ENCODE peak calls at places on chromosomes 12 and 14, in four cellular contexts. One of them, this sample, is unnamed.

GRCh38 chr12:113439606-113440030 is 17.4 kb downstream of the SDSL start:
- DNase-seq in left ventricle myocardium inferior: no peak
- DNase-seq in endodermal cell: peak
- DNase-seq in astrocyte of the cerebellum: no peak
- DNase-seq in this sample: no peak

GRCh38 chr12:45388545-45388944 is 172.7 kb downstream of the ANO6 start:
- DNase-seq in left ventricle myocardium inferior: no peak
- DNase-seq in endodermal cell: peak
- DNase-seq in astrocyte of the cerebellum: peak
- DNase-seq in this sample: no peak

GRCh38 chr12:98754095-98754494 is 109.0 kb downstream of the APAF1 start:
- DNase-seq in left ventricle myocardium inferior: no peak
- DNase-seq in endodermal cell: no peak
- DNase-seq in astrocyte of the cerebellum: peak
- DNase-seq in this sample: peak

GRCh38 chr12:12265035-12265434 is 1.8 kb downstream of the LRP6 start:
- DNase-seq in left ventricle myocardium inferior: no peak
- DNase-seq in endodermal cell: no peak
- DNase-seq in astrocyte of the cerebellum: no peak
- DNase-seq in this sample: no peak

GRCh38 chr12:22275847-22276246 is 58.7 kb downstream of the ST8SIA1 start:
- DNase-seq in left ventricle myocardium inferior: peak
- DNase-seq in endodermal cell: peak
- DNase-seq in astrocyte of the cerebellum: peak
- DNase-seq in this sample: no peak

GRCh38 chr14:95319312-95320075 is at the start of gene CLMN:
- DNase-seq in left ventricle myocardium inferior: peak
- DNase-seq in endodermal cell: peak
- DNase-seq in astrocyte of the cerebellum: no peak
- DNase-seq in this sample: peak

GRCh38 chr14:75831455-75831854 is 150.3 kb downstream of the TGFB3 start:
- DNase-seq in left ventricle myocardium inferior: peak
- DNase-seq in endodermal cell: no peak
- DNase-seq in astrocyte of the cerebellum: peak
- DNase-seq in this sample: no peak

GRCh38 chr12:39499296-39499695 is 56.4 kb upstream of the KIF21A start:
- DNase-seq in left ventricle myocardium inferior: no peak
- DNase-seq in endodermal cell: no peak
- DNase-seq in astrocyte of the cerebellum: no peak
- DNase-seq in this sample: no peak

GRCh38 chr12:52212701-52213540 is 20.1 kb upstream of the KRT7 start:
- DNase-seq in left ventricle myocardium inferior: no peak
- DNase-seq in endodermal cell: peak
- DNase-seq in astrocyte of the cerebellum: no peak
- DNase-seq in this sample: no peak

GRCh38 chr14:90355540-90356518 is 24.1 kb upstream of the NRDE2 start:
- DNase-seq in left ventricle myocardium inferior: no peak
- DNase-seq in endodermal cell: no peak
- DNase-seq in astrocyte of the cerebellum: no peak
- DNase-seq in this sample: no peak

GRCh38 chr12:14931791-14932560 is 6.4 kb downstream of the ERP27 start:
- DNase-seq in left ventricle myocardium inferior: no peak
- DNase-seq in endodermal cell: no peak
- DNase-seq in astrocyte of the cerebellum: no peak
- DNase-seq in this sample: no peak

GRCh38 chr12:105343836-105344235 is 13.3 kb downstream of the C12orf75 start:
- DNase-seq in left ventricle myocardium inferior: no peak
- DNase-seq in endodermal cell: no peak
- DNase-seq in astrocyte of the cerebellum: no peak
- DNase-seq in this sample: no peak

GRCh38 chr14:91878274-91878673 is 10.9 kb upstream of the TC2N start:
- DNase-seq in left ventricle myocardium inferior: no peak
- DNase-seq in endodermal cell: no peak
- DNase-seq in astrocyte of the cerebellum: no peak
- DNase-seq in this sample: no peak

GRCh38 chr14:27228053-27228452 is 630.2 kb upstream of the NOVA1 start:
- DNase-seq in left ventricle myocardium inferior: no peak
- DNase-seq in endodermal cell: no peak
- DNase-seq in astrocyte of the cerebellum: no peak
- DNase-seq in this sample: no peak

GRCh38 chr12:59972941-59973340 is 377.1 kb downstream of the SLC16A7 start:
- DNase-seq in left ventricle myocardium inferior: no peak
- DNase-seq in endodermal cell: no peak
- DNase-seq in astrocyte of the cerebellum: peak
- DNase-seq in this sample: no peak

GRCh38 chr12:48750215-48750614 is 33.7 kb upstream of the CCNT1 start:
- DNase-seq in left ventricle myocardium inferior: no peak
- DNase-seq in endodermal cell: no peak
- DNase-seq in astrocyte of the cerebellum: no peak
- DNase-seq in this sample: no peak

GRCh38 chr14:75986439-75986765 is 839 bp downstream of the IFT43 start:
- DNase-seq in left ventricle myocardium inferior: no peak
- DNase-seq in endodermal cell: no peak
- DNase-seq in astrocyte of the cerebellum: no peak
- DNase-seq in this sample: no peak

GRCh38 chr12:100927825-100928224 is 133.2 kb downstream of the ANO4 start:
- DNase-seq in left ventricle myocardium inferior: no peak
- DNase-seq in endodermal cell: no peak
- DNase-seq in astrocyte of the cerebellum: no peak
- DNase-seq in this sample: no peak

GRCh38 chr14:22070119-22070982 is 396.7 kb upstream of the OR4E1 start:
- DNase-seq in left ventricle myocardium inferior: peak
- DNase-seq in endodermal cell: peak
- DNase-seq in astrocyte of the cerebellum: no peak
- DNase-seq in this sample: peak

GRCh38 chr12:77323778-77324415 is 258.5 kb upstream of the E2F7 start:
- DNase-seq in left ventricle myocardium inferior: no peak
- DNase-seq in endodermal cell: no peak
- DNase-seq in astrocyte of the cerebellum: no peak
- DNase-seq in this sample: peak

GRCh38 chr14:30573203-30573814 is 14.4 kb downstream of the G2E3 start:
- DNase-seq in left ventricle myocardium inferior: no peak
- DNase-seq in endodermal cell: no peak
- DNase-seq in astrocyte of the cerebellum: no peak
- DNase-seq in this sample: no peak

GRCh38 chr12:52614381-52615207 is 3.8 kb downstream of the KRT73 start:
- DNase-seq in left ventricle myocardium inferior: no peak
- DNase-seq in endodermal cell: peak
- DNase-seq in astrocyte of the cerebellum: no peak
- DNase-seq in this sample: no peak

GRCh38 chr12:51848843-51849735 is 571 bp upstream of the FIGNL2 start:
- DNase-seq in left ventricle myocardium inferior: no peak
- DNase-seq in endodermal cell: peak
- DNase-seq in astrocyte of the cerebellum: no peak
- DNase-seq in this sample: no peak

GRCh38 chr14:23492618-23493272 is 23.2 kb downstream of the NGDN start:
- DNase-seq in left ventricle myocardium inferior: no peak
- DNase-seq in endodermal cell: no peak
- DNase-seq in astrocyte of the cerebellum: no peak
- DNase-seq in this sample: no peak

GRCh38 chr12:2259368-2259767 is 206.6 kb downstream of the CACNA1C start:
- DNase-seq in left ventricle myocardium inferior: no peak
- DNase-seq in endodermal cell: no peak
- DNase-seq in astrocyte of the cerebellum: no peak
- DNase-seq in this sample: no peak

GRCh38 chr12:4824415-4824814 is 85.3 kb upstream of the KCNA1 start:
- DNase-seq in left ventricle myocardium inferior: no peak
- DNase-seq in endodermal cell: no peak
- DNase-seq in astrocyte of the cerebellum: peak
- DNase-seq in this sample: no peak

GRCh38 chr12:69475237-69475984 is 5.2 kb downstream of the FRS2 start:
- DNase-seq in left ventricle myocardium inferior: no peak
- DNase-seq in endodermal cell: no peak
- DNase-seq in astrocyte of the cerebellum: no peak
- DNase-seq in this sample: no peak

DNA sequence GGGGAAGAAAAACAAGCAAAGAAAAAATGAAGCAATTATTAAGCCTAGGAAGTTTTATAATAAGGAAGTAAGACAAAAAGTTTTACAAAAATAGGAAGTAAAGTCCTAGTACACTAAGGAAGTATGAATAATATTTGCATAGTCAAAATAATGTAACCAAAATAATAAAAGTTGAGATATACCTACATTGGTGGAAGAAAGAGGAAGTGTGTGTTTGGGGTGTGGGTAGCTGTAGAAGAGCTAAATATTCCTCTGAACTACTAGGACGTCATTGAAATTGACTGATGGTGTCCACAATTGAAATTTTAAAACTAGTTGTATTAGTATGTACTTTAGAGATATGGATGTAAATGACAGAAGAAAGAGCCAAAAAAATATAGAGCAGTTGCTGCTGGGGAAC is 228.4 kb upstream of the OTX2 start:
- DNase-seq in left ventricle myocardium inferior: no peak
- DNase-seq in endodermal cell: no peak
- DNase-seq in astrocyte of the cerebellum: no peak
- DNase-seq in this sample: no peak
- H3K4me3 ChIP-seq in left ventricle myocardium inferior: no peak
- H3K4me3 ChIP-seq in endodermal cell: no peak
- H3K4me3 ChIP-seq in astrocyte of the cerebellum: no peak
- H3K4me3 ChIP-seq in this sample: no peak

DNA sequence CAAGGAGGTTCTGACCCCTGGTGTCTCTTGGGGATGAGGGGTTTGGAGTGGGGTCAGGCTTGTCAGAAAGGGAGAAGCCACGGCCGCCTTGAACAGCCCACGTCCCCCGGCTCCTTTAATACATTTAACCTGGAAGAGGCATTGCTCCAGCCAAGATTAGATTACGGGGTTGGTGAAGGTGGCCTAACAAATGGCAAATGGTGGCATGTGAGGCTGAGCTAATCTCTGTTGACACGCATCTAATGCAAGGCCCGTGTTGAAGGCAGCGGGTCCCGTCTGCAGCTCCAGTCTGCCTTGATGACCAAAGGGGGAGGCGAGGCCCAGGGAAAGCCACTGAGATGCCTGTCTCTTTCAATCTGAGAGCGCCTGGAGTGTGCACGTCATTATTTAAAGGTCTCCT is 673.7 kb upstream of the TBX3 start:
- DNase-seq in left ventricle myocardium inferior: no peak
- DNase-seq in endodermal cell: no peak
- DNase-seq in astrocyte of the cerebellum: no peak
- DNase-seq in this sample: no peak
- H3K4me3 ChIP-seq in left ventricle myocardium inferior: no peak
- H3K4me3 ChIP-seq in endodermal cell: no peak
- H3K4me3 ChIP-seq in astrocyte of the cerebellum: no peak
- H3K4me3 ChIP-seq in this sample: no peak

GRCh38 chr12:116692605-116693004 is 45.3 kb downstream of the SPRING1 start:
- DNase-seq in left ventricle myocardium inferior: no peak
- DNase-seq in endodermal cell: no peak
- DNase-seq in astrocyte of the cerebellum: no peak
- DNase-seq in this sample: no peak
- H3K4me3 ChIP-seq in left ventricle myocardium inferior: no peak
- H3K4me3 ChIP-seq in endodermal cell: no peak
- H3K4me3 ChIP-seq in astrocyte of the cerebellum: no peak
- H3K4me3 ChIP-seq in this sample: no peak

GRCh38 chr14:59483360-59483759 is 848 bp downstream of the L3HYPDH start:
- DNase-seq in left ventricle myocardium inferior: no peak
- DNase-seq in endodermal cell: no peak
- DNase-seq in astrocyte of the cerebellum: peak
- DNase-seq in this sample: no peak

GRCh38 chr14:59482471-59483331 is 1.5 kb downstream of the L3HYPDH start:
- DNase-seq in left ventricle myocardium inferior: no peak
- DNase-seq in endodermal cell: no peak
- DNase-seq in astrocyte of the cerebellum: peak
- DNase-seq in this sample: no peak

GRCh38 chr14:59481407-59482119 is 2.6 kb downstream of the L3HYPDH start:
- DNase-seq in left ventricle myocardium inferior: no peak
- DNase-seq in endodermal cell: no peak
- DNase-seq in astrocyte of the cerebellum: no peak
- DNase-seq in this sample: no peak

GRCh38 chr14:59483819-59484610 is at the start of the genes JKAMP and L3HYPDH:
- DNase-seq in left ventricle myocardium inferior: peak
- DNase-seq in endodermal cell: peak
- DNase-seq in astrocyte of the cerebellum: peak
- DNase-seq in this sample: peak

DNA sequence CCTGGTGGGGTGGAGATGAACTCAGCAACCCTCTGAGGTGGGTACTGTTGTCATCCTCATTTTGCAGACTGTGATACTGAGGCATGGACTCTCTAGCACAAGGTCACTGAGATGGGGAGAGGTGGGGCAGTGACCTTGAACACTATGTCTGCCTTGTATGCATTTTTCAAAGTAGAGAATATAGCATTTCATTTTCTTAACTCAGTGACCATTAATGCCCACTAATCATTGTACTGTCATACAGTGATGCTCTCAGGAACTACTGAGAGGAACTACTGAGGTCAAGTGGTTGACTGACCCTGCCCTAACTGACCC is 2.1 kb downstream of the L3HYPDH start:
- DNase-seq in left ventricle myocardium inferior: no peak
- DNase-seq in endodermal cell: no peak
- DNase-seq in astrocyte of the cerebellum: no peak
- DNase-seq in this sample: peak
- H3K4me3 ChIP-seq in left ventricle myocardium inferior: peak
- H3K4me3 ChIP-seq in endodermal cell: peak
- H3K4me3 ChIP-seq in astrocyte of the cerebellum: peak
- H3K4me3 ChIP-seq in this sample: peak

GRCh38 chr14:51004352-51004800 is 60.1 kb upstream of the PYGL start:
- DNase-seq in left ventricle myocardium inferior: no peak
- DNase-seq in endodermal cell: no peak
- DNase-seq in astrocyte of the cerebellum: no peak
- DNase-seq in this sample: no peak
- H3K4me3 ChIP-seq in left ventricle myocardium inferior: no peak
- H3K4me3 ChIP-seq in endodermal cell: no peak
- H3K4me3 ChIP-seq in astrocyte of the cerebellum: no peak
- H3K4me3 ChIP-seq in this sample: no peak

GRCh38 chr14:60510254-60510975 is 1.5 kb downstream of the SIX6 start:
- DNase-seq in left ventricle myocardium inferior: no peak
- DNase-seq in endodermal cell: no peak
- DNase-seq in astrocyte of the cerebellum: no peak
- DNase-seq in this sample: no peak

GRCh38 chr14:60512952-60513554 is 4.1 kb downstream of the SIX6 start:
- DNase-seq in left ventricle myocardium inferior: no peak
- DNase-seq in endodermal cell: peak
- DNase-seq in astrocyte of the cerebellum: no peak
- DNase-seq in this sample: no peak

GRCh38 chr14:60508707-60509437 is at the start of gene SIX6:
- DNase-seq in left ventricle myocardium inferior: no peak
- DNase-seq in endodermal cell: peak
- DNase-seq in astrocyte of the cerebellum: peak
- DNase-seq in this sample: peak

GRCh38 chr14:60509438-60510253 is 700 bp downstream of the SIX6 start:
- DNase-seq in left ventricle myocardium inferior: no peak
- DNase-seq in endodermal cell: peak
- DNase-seq in astrocyte of the cerebellum: no peak
- DNase-seq in this sample: no peak

GRCh38 chr14:60510976-60511599 is 2.1 kb downstream of the SIX6 start:
- DNase-seq in left ventricle myocardium inferior: no peak
- DNase-seq in endodermal cell: peak
- DNase-seq in astrocyte of the cerebellum: no peak
- DNase-seq in this sample: no peak
- H3K4me3 ChIP-seq in left ventricle myocardium inferior: peak
- H3K4me3 ChIP-seq in endodermal cell: no peak
- H3K4me3 ChIP-seq in astrocyte of the cerebellum: no peak
- H3K4me3 ChIP-seq in this sample: no peak

This sample was measured in GM12865.